ENCODE peak calls at places on chromosomes 11 and 22, in eight cellular contexts. M is T47D; F is lower leg skin; J is NCI-H774; S is AG04450; I is stimulated activated CD4-positive, alpha-beta T cell treated with anti-CD3 and anti-CD28 coated beads, Interleukin-4, amount 100 ng/mL, for 4 hours; V is stimulated activated CD8-positive, alpha-beta memory T cell treated with anti-CD3 and anti-CD28 coated beads, Interleukin-7, amount 100 ng/mL, for 1 hour; D is fibroblast of the conjunctiva. R is an unnamed sample.

GRCh38 chr22:39649500-39650089 is 79.0 kb downstream of the CACNA1I start:
- DNase-seq in M (no peak), F (no peak), J (no peak), S (no peak), I (no peak), V (no peak), D (no peak), R (no peak)

GRCh38 chr22:49149721-49150608 is 677.7 kb downstream of the BRD1 start:
- DNase-seq in M (no peak), F (no peak), J (no peak), S (no peak), I (no peak), V (no peak), D (no peak), R (no peak)

GRCh38 chr11:3950996-3951662 is 95.7 kb downstream of the STIM1 start:
- DNase-seq in M (no peak), F (no peak), J (no peak), S (peak), I (no peak), V (no peak), D (peak), R (peak)

GRCh38 chr11:88332851-88333250 is 4.7 kb downstream of the CTSC start:
- DNase-seq in M (no peak), F (no peak), J (no peak), S (no peak), I (no peak), V (no peak), D (no peak), R (no peak)

GRCh38 chr11:47510231-47510630 is 42.7 kb downstream of the CELF1 start:
- DNase-seq in M (no peak), F (no peak), J (no peak), S (no peak), I (no peak), V (no peak), D (no peak), R (no peak)

GRCh38 chr22:36350751-36351594 is 36.8 kb downstream of the MYH9 start:
- DNase-seq in M (no peak), F (no peak), J (no peak), S (no peak), I (no peak), V (no peak), D (no peak), R (no peak)

GRCh38 chr11:2794947-2795346 is 90.6 kb downstream of the CDKN1C start:
- DNase-seq in M (no peak), F (no peak), J (no peak), S (no peak), I (no peak), V (no peak), D (no peak), R (no peak)

GRCh38 chr11:11555228-11555627 is 66.6 kb downstream of the GALNT18 start:
- DNase-seq in M (no peak), F (no peak), J (no peak), S (no peak), I (no peak), V (no peak), D (no peak), R (no peak)

GRCh38 chr11:126669416-126669815 is 313.9 kb downstream of the ST3GAL4 start:
- DNase-seq in M (no peak), F (no peak), J (no peak), S (peak), I (no peak), V (no peak), D (no peak), R (no peak)

GRCh38 chr11:45590743-45591142 is 74.7 kb downstream of the CHST1 start:
- DNase-seq in M (no peak), F (no peak), J (no peak), S (no peak), I (no peak), V (no peak), D (no peak), R (peak)

GRCh38 chr22:45096256-45096907 is 67.3 kb upstream of the NUP50 start:
- DNase-seq in M (peak), F (peak), J (peak), S (no peak), I (peak), V (no peak), D (peak), R (peak)

GRCh38 chr11:18802381-18803257 is 11.0 kb upstream of the PTPN5 start:
- DNase-seq in M (peak), F (peak), J (peak), S (peak), I (peak), V (no peak), D (peak), R (peak)

GRCh38 chr22:39724390-39724789 is 153.8 kb downstream of the CACNA1I start:
- DNase-seq in M (no peak), F (no peak), J (no peak), S (no peak), I (no peak), V (no peak), D (no peak), R (no peak)

GRCh38 chr11:12677131-12677530 is 2.9 kb downstream of the TEAD1 start:
- DNase-seq in M (no peak), F (no peak), J (no peak), S (no peak), I (no peak), V (no peak), D (no peak), R (peak)

GRCh38 chr11:43367382-43368178 is 8.9 kb downstream of the TTC17 start:
- DNase-seq in M (no peak), F (no peak), J (no peak), S (peak), I (no peak), V (no peak), D (no peak), R (no peak)

GRCh38 chr11:1387961-1388762 is 1.6 kb upstream of the BRSK2 start:
- DNase-seq in M (no peak), F (no peak), J (peak), S (no peak), I (no peak), V (no peak), D (no peak), R (no peak)

GRCh38 chr11:125410091-125410490 is 86.0 kb downstream of the FEZ1 start:
- DNase-seq in M (no peak), F (no peak), J (no peak), S (no peak), I (no peak), V (no peak), D (no peak), R (no peak)

GRCh38 chr11:128422576-128423370 is 164.6 kb downstream of the ETS1 start:
- DNase-seq in M (no peak), F (no peak), J (no peak), S (no peak), I (peak), V (peak), D (no peak), R (peak)

GRCh38 chr11:47233989-47234668 is 14.5 kb downstream of the ACP2 start:
- DNase-seq in M (no peak), F (no peak), J (peak), S (no peak), I (no peak), V (no peak), D (no peak), R (peak)

GRCh38 chr11:134578807-134579708 is 167.0 kb upstream of the B3GAT1 start:
- DNase-seq in M (peak), F (peak), J (no peak), S (no peak), I (no peak), V (no peak), D (no peak), R (no peak)